ENCODE peak calls at places on chromosome 3, in eight cellular contexts. F is HL-60; D is activated gamma-delta T cell treated with Interleukin-2 at 50 U/mL for 16 hours; M is non-pigmented ciliary epithelial cell; Q is activated T-cell treated with anti-CD3 and anti-CD28 coated beads for 1 hour; E is T-helper 17 cell; H is kidney epithelial cell; X is stimulated activated naive B cell treated with anti-CD40 and anti-IgM and Interleukin-4, amounts not matched to agents 10 μg/mL and 1 μg/mL and 100 μg/mL, for 72 hours. R is an unnamed sample.

GRCh38 chr3:130537609-130538304 is 20.8 kb downstream of the COL6A6 start:
- DNase-seq in F (no peak), D (no peak), M (no peak), Q (no peak), E (no peak), H (no peak), X (no peak), R (no peak)

GRCh38 chr3:55481067-55481917 is 5.8 kb downstream of the WNT5A start:
- DNase-seq in F (no peak), D (no peak), M (no peak), Q (no peak), E (no peak), H (no peak), X (no peak), R (no peak)

GRCh38 chr3:95028688-95029087 is 965.8 kb downstream of the NSUN3 start:
- DNase-seq in F (no peak), D (no peak), M (no peak), Q (no peak), E (no peak), H (no peak), X (no peak), R (no peak)

GRCh38 chr3:168707900-168708299 is 612.2 kb upstream of the GOLIM4 start:
- DNase-seq in F (no peak), D (no peak), M (no peak), Q (no peak), E (no peak), H (no peak), X (no peak), R (no peak)

GRCh38 chr3:189227249-189227648 is 55.5 kb downstream of the TPRG1 start:
- DNase-seq in F (no peak), D (no peak), M (no peak), Q (no peak), E (no peak), H (no peak), X (no peak), R (no peak)

GRCh38 chr3:32972482-32973146 is 21.2 kb downstream of the CCR4 start:
- DNase-seq in F (no peak), D (no peak), M (no peak), Q (no peak), E (no peak), H (no peak), X (no peak), R (no peak)

GRCh38 chr3:141644931-141645330 is 93.2 kb upstream of the RNF7 start:
- DNase-seq in F (peak), D (peak), M (no peak), Q (peak), E (peak), H (no peak), X (peak), R (peak)

GRCh38 chr3:135994708-135995335 is 29.3 kb downstream of the PPP2R3A start:
- DNase-seq in F (no peak), D (no peak), M (no peak), Q (no peak), E (no peak), H (no peak), X (no peak), R (no peak)

GRCh38 chr3:128783774-128784173 is 57.8 kb downstream of the RAB7A start:
- DNase-seq in F (no peak), D (no peak), M (no peak), Q (no peak), E (no peak), H (no peak), X (no peak), R (no peak)

GRCh38 chr3:161406594-161407555 is 35.6 kb upstream of the SPTSSB start:
- DNase-seq in F (no peak), D (peak), M (no peak), Q (no peak), E (no peak), H (no peak), X (no peak), R (no peak)

GRCh38 chr3:182795383-182795782 is 2.1 kb downstream of the ATP11B start:
- DNase-seq in F (no peak), D (peak), M (no peak), Q (peak), E (no peak), H (no peak), X (no peak), R (no peak)

GRCh38 chr3:9250236-9250635 is 790 bp upstream of the SRGAP3 start:
- DNase-seq in F (no peak), D (no peak), M (no peak), Q (no peak), E (no peak), H (no peak), X (no peak), R (no peak)

GRCh38 chr3:72492240-72492639 is 356.0 kb downstream of the SHQ1 start:
- DNase-seq in F (no peak), D (no peak), M (peak), Q (no peak), E (no peak), H (peak), X (no peak), R (no peak)